ENCODE peak calls at places on chromosomes 4 and X, in four cellular contexts. R, P, S and Z are unnamed samples.

GRCh38 chr4:173367946-173368345 is 2.8 kb upstream of the SAP30 start:
- DNase-seq in R (no peak), P (no peak), S (no peak), Z (no peak)

GRCh38 chr4:4980818-4981217 is 38.4 kb downstream of the CYTL1 start:
- DNase-seq in R (no peak), P (no peak), S (no peak), Z (no peak)

GRCh38 chr4:24743931-24744330 is 51.4 kb upstream of the SOD3 start:
- DNase-seq in R (no peak), P (no peak), S (no peak), Z (no peak)

GRCh38 chrX:49186125-49187027 is at the start of gene PRICKLE3:
- DNase-seq in R (peak; percentile 60), P (no peak), S (peak; percentile 61), Z (no peak)

GRCh38 chr4:6313216-6313615 is 43.6 kb downstream of the WFS1 start:
- DNase-seq in R (no peak), P (no peak), S (no peak), Z (no peak)

GRCh38 chrX:29903365-29903764 is 312.0 kb upstream of the MAGEB2 start:
- DNase-seq in R (no peak), P (no peak), S (no peak), Z (no peak)

GRCh38 chr4:99715286-99715685 is 57.7 kb upstream of the C4orf54 start:
- DNase-seq in R (no peak), P (no peak), S (no peak), Z (no peak)

GRCh38 chrX:120625366-120625765 is 4.5 kb downstream of the C1GALT1C1 start:
- DNase-seq in R (no peak), P (no peak), S (no peak), Z (no peak)

GRCh38 chrX:54807524-54808108 is at the start of gene MAGED2:
- DNase-seq in R (no peak), P (no peak), S (no peak), Z (peak; percentile 62)

GRCh38 chr4:20253799-20254409 is 2.2 kb downstream of the SLIT2 start:
- DNase-seq in R (no peak), P (no peak), S (no peak), Z (peak; percentile 67)

GRCh38 chr4:27278615-27279014 is 418.0 kb downstream of the STIM2 start:
- DNase-seq in R (no peak), P (no peak), S (peak; percentile 4), Z (no peak)

GRCh38 chrX:81866873-81867272 is 665.0 kb downstream of the SH3BGRL start:
- DNase-seq in R (no peak), P (no peak), S (no peak), Z (no peak)

GRCh38 chr4:63269156-63269555 is 1140.1 kb downstream of the TECRL start:
- DNase-seq in R (no peak), P (no peak), S (no peak), Z (no peak)

GRCh38 chr4:80685219-80685618 is 345.3 kb upstream of the BMP3 start:
- DNase-seq in R (no peak), P (no peak), S (no peak), Z (no peak)

GRCh38 chrX:103831803-103832544 is at the start of gene RAB9B:
- DNase-seq in R (no peak), P (no peak), S (no peak), Z (peak; percentile 83)

GRCh38 chr4:101102114-101102752 is 245.1 kb downstream of the PPP3CA start:
- DNase-seq in R (no peak), P (no peak), S (no peak), Z (peak; percentile 27)

GRCh38 chr4:156774422-156774821 is 197.2 kb downstream of the PDGFC start:
- DNase-seq in R (no peak), P (no peak), S (peak; percentile 34), Z (no peak)

GRCh38 chrX:26262121-26262523 is 46.2 kb downstream of the MAGEB5 start:
- DNase-seq in R (no peak), P (no peak), S (no peak), Z (no peak)

GRCh38 chr4:88709989-88710388 is 12.4 kb upstream of the NAP1L5 start:
- DNase-seq in R (no peak), P (no peak), S (no peak), Z (no peak)

GRCh38 chrX:71052721-71053120 is 15.4 kb downstream of the SNX12 start:
- DNase-seq in R (no peak), P (no peak), S (no peak), Z (no peak)

GRCh38 chrX:108415146-108415545 is 23.1 kb downstream of the COL4A6 start:
- DNase-seq in R (no peak), P (no peak), S (no peak), Z (no peak)

GRCh38 chr4:142818009-142818408 is 28.1 kb downstream of the INPP4B start:
- DNase-seq in R (no peak), P (no peak), S (no peak), Z (no peak)
- TF ChIP-seq PBX3 in R (no peak), P (no peak), S (no peak), Z (peak; percentile 95)

DNA sequence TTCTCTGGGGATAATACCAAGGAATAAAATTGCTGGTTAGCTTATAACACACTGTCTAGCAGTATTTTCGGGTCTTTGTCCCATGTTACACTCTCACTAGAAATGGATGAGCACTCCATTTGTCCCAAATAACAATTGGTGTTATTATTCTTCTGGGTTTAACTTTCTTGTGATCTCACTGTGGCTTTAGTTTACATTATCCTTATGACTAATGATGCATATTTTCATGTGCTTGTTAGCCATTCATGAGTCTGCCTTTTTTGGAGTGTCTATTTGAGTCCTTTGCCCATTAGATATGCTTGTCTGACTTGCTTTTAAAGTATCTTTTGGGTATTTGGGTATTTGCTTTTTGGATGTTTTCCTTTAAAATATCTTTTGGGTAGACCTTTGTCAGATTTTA is 372.9 kb upstream of the TENM3 start:
- DNase-seq in R (no peak), P (no peak), S (no peak), Z (no peak)
- TF ChIP-seq PBX3 in R (no peak), P (no peak), S (no peak), Z (no peak)

DNA sequence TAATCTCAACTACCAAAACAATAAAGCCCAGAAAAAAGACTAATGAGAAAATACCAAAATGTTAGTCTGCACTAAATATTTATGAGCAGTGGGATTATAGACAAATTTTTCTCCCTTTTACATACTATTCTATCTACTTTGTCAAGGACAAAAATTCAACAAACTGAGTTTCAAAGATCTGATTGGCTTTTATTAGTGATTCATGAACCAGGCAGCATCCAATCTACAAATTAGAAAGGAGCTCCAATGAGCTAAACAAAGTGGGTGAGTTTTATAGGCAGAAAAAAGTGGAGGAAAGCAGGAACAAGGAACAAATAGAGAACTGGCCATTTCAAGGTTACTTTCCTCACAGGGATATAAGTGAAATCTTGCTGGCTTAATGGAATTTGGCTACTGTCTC is 24.4 kb upstream of the SH3KBP1 start:
- DNase-seq in R (no peak), P (no peak), S (no peak), Z (no peak)
- TF ChIP-seq PBX3 in R (no peak), P (no peak), S (no peak), Z (no peak)

GRCh38 chr4:1510931-1511330 is 104.7 kb upstream of the NKX1-1 start:
- DNase-seq in R (no peak), P (no peak), S (no peak), Z (no peak)

GRCh38 chr4:1511441-1512041 is 105.3 kb upstream of the NKX1-1 start:
- DNase-seq in R (peak; percentile 27), P (no peak), S (peak; percentile 35), Z (peak; percentile 55)

GRCh38 chr4:1506956-1507721 is 100.9 kb upstream of the NKX1-1 start:
- DNase-seq in R (no peak), P (no peak), S (no peak), Z (peak; percentile 4)

GRCh38 chr4:1508161-1509160 is 102.2 kb upstream of the NKX1-1 start:
- DNase-seq in R (no peak), P (no peak), S (no peak), Z (peak; percentile 19)

DNA sequence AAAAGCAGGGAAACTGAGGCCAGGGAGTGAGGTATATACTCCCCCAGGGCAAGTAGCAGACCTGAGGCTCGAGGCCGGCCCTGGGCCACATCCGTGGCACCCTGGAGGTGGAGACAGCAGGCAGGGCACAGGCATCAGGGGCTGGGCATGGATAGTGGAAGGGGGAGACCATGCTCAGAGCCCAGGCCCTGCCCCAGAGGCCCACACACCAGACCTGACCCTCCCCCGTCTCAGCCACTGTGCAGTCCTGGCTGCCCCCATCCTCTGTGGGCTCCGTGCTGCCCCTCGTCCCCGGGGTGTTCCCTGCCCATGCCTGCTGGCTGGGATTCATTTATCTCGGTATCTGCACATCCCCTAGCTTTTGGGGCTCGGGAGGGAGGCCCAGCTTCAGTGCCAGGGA is 103.1 kb upstream of the NKX1-1 start:
- DNase-seq in R (no peak), P (no peak), S (no peak), Z (no peak)
- TF ChIP-seq PBX3 in R (no peak), P (no peak), S (no peak), Z (no peak)

GRCh38 chr4:40413396-40413795 is 78.3 kb downstream of the CHRNA9 start:
- DNase-seq in R (no peak), P (no peak), S (no peak), Z (no peak)

GRCh38 chr4:40418430-40419230 is 83.5 kb downstream of the CHRNA9 start:
- DNase-seq in R (peak; percentile 44), P (no peak), S (peak; percentile 96), Z (no peak)

GRCh38 chr4:40417941-40418340 is 82.8 kb downstream of the CHRNA9 start:
- DNase-seq in R (no peak), P (no peak), S (no peak), Z (no peak)

GRCh38 chr4:40419231-40419912 is 84.2 kb downstream of the CHRNA9 start:
- DNase-seq in R (no peak), P (no peak), S (peak; percentile 28), Z (no peak)

GRCh38 chr4:40414673-40415072 is 79.5 kb downstream of the CHRNA9 start:
- DNase-seq in R (no peak), P (no peak), S (no peak), Z (no peak)
- TF ChIP-seq PBX3 in R (no peak), P (no peak), S (no peak), Z (no peak)

GRCh38 chr4:42676066-42676951 is 19.4 kb upstream of the ATP8A1 start:
- DNase-seq in R (no peak), P (no peak), S (no peak), Z (peak; percentile 6)

GRCh38 chr4:42672359-42673083 is 15.6 kb upstream of the ATP8A1 start:
- DNase-seq in R (no peak), P (no peak), S (no peak), Z (no peak)

GRCh38 chr4:42673084-42673429 is 16.2 kb upstream of the ATP8A1 start:
- DNase-seq in R (no peak), P (no peak), S (no peak), Z (no peak)

GRCh38 chr4:42671431-42672194 is 14.7 kb upstream of the ATP8A1 start:
- DNase-seq in R (no peak), P (no peak), S (no peak), Z (no peak)
- TF ChIP-seq PBX3 in R (no peak), P (no peak), S (no peak), Z (no peak)

GRCh38 chr4:184792950-184793555 is 32.7 kb downstream of the ACSL1 start:
- DNase-seq in R (no peak), P (no peak), S (peak; percentile 9), Z (no peak)
- TF ChIP-seq PBX3 in R (no peak), P (no peak), S (no peak), Z (peak; percentile 29)

DNA sequence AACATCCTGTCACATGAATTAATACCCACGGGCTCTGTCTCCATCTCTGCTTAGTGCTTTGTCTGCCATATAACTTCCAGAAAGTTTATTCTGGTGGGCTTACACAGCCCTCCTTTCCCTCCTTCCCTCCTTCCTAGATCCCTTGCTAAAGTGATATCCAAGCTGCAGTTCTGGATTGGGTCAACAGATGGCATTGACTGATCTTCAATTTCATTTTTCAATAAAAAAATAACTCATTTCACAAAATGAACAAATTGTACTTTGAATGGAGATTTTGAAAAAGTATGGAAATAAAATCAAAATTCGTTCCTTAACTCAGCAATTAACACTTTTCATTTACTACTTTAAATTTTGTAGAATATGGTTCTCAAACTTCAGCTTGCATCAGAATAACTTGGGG is 94.9 kb downstream of the NXF2 start:
- DNase-seq in R (no peak), P (no peak), S (no peak), Z (no peak)
- TF ChIP-seq PBX3 in R (no peak), P (no peak), S (no peak), Z (no peak)